ENCODE peak calls at places on chromosomes 2 and 18, in four cellular contexts. One of them, this sample, is unnamed.

GRCh38 chr2:47653909-47654789 is 128.8 kb upstream of the MSH6 start:
- DNase-seq in H9: peak
- DNase-seq in mesendoderm: peak
- DNase-seq in neuronal stem cell: peak
- DNase-seq in this sample: no peak

GRCh38 chr2:95026471-95027368 is 1.2 kb downstream of the MAL start:
- DNase-seq in H9: no peak
- DNase-seq in neuronal stem cell: no peak
- DNase-seq in mesendoderm: peak
- DNase-seq in this sample: no peak

GRCh38 chr2:6480514-6480913 is 385.2 kb downstream of the CMPK2 start:
- DNase-seq in neuronal stem cell: no peak
- DNase-seq in mesendoderm: no peak
- DNase-seq in H9: no peak
- DNase-seq in this sample: no peak

GRCh38 chr2:22683911-22684310 is 701.1 kb upstream of the KLHL29 start:
- DNase-seq in mesendoderm: no peak
- DNase-seq in neuronal stem cell: no peak
- DNase-seq in H9: no peak
- DNase-seq in this sample: no peak

GRCh38 chr2:56266761-56267411 is 83.1 kb downstream of the CCDC85A start:
- DNase-seq in mesendoderm: no peak
- DNase-seq in neuronal stem cell: no peak
- DNase-seq in H9: no peak
- DNase-seq in this sample: no peak

GRCh38 chr2:46032161-46032813 is 264.9 kb upstream of the EPAS1 start:
- DNase-seq in mesendoderm: no peak
- DNase-seq in H9: no peak
- DNase-seq in neuronal stem cell: no peak
- DNase-seq in this sample: no peak

GRCh38 chr2:204024503-204024902 is 87.9 kb downstream of the ICOS start:
- DNase-seq in neuronal stem cell: peak
- DNase-seq in mesendoderm: peak
- DNase-seq in H9: no peak
- DNase-seq in this sample: peak

GRCh38 chr2:44362207-44363015 is 664 bp downstream of the CAMKMT start:
- DNase-seq in mesendoderm: no peak
- DNase-seq in neuronal stem cell: no peak
- DNase-seq in H9: peak
- DNase-seq in this sample: peak

GRCh38 chr2:3349211-3349693 is 28.4 kb downstream of the EIPR1 start:
- DNase-seq in mesendoderm: no peak
- DNase-seq in neuronal stem cell: no peak
- DNase-seq in H9: no peak
- DNase-seq in this sample: no peak

GRCh38 chr18:22346342-22346967 is 71.3 kb downstream of the CTAGE1 start:
- DNase-seq in H9: no peak
- DNase-seq in mesendoderm: no peak
- DNase-seq in neuronal stem cell: no peak
- DNase-seq in this sample: peak

GRCh38 chr2:136211671-136212070 is 93.7 kb upstream of the CXCR4 start:
- DNase-seq in H9: no peak
- DNase-seq in neuronal stem cell: no peak
- DNase-seq in mesendoderm: no peak
- DNase-seq in this sample: no peak

GRCh38 chr2:16774980-16775963 is 109.6 kb upstream of the CYRIA start:
- DNase-seq in neuronal stem cell: peak
- DNase-seq in mesendoderm: peak
- DNase-seq in H9: peak
- DNase-seq in this sample: peak

GRCh38 chr2:96329416-96329815 is 4.3 kb downstream of the ITPRIPL1 start:
- DNase-seq in neuronal stem cell: no peak
- DNase-seq in H9: no peak
- DNase-seq in mesendoderm: no peak
- DNase-seq in this sample: no peak

GRCh38 chr2:29314816-29315571 is 199.8 kb downstream of the CLIP4 start:
- DNase-seq in mesendoderm: peak
- DNase-seq in H9: peak
- DNase-seq in neuronal stem cell: no peak
- DNase-seq in this sample: no peak

GRCh38 chr2:73451263-73451972 is 65.8 kb downstream of the ALMS1 start:
- DNase-seq in mesendoderm: no peak
- DNase-seq in neuronal stem cell: no peak
- DNase-seq in H9: no peak
- DNase-seq in this sample: no peak

GRCh38 chr2:1830936-1831616 is 86.8 kb upstream of the PXDN start:
- DNase-seq in mesendoderm: no peak
- DNase-seq in neuronal stem cell: no peak
- DNase-seq in H9: no peak
- DNase-seq in this sample: no peak

GRCh38 chr2:240955306-240956101 is 42.9 kb upstream of the SNED1 start:
- DNase-seq in neuronal stem cell: no peak
- DNase-seq in H9: peak
- DNase-seq in mesendoderm: no peak
- DNase-seq in this sample: no peak

GRCh38 chr2:18106841-18107240 is 228.4 kb downstream of the KCNS3 start:
- DNase-seq in mesendoderm: no peak
- DNase-seq in H9: no peak
- DNase-seq in neuronal stem cell: no peak
- DNase-seq in this sample: no peak

GRCh38 chr18:48098538-48098937 is 168.1 kb upstream of the SMAD2 start:
- DNase-seq in H9: no peak
- DNase-seq in mesendoderm: no peak
- DNase-seq in neuronal stem cell: no peak
- DNase-seq in this sample: no peak

GRCh38 chr2:196195302-196195701 is 23.9 kb upstream of the STK17B start:
- DNase-seq in mesendoderm: no peak
- DNase-seq in H9: no peak
- DNase-seq in neuronal stem cell: no peak
- DNase-seq in this sample: no peak

GRCh38 chr2:11764359-11764758 is 17.9 kb downstream of the LPIN1 start:
- DNase-seq in H9: no peak
- DNase-seq in mesendoderm: no peak
- DNase-seq in neuronal stem cell: no peak
- DNase-seq in this sample: no peak

GRCh38 chr2:241849616-241850543 is 8.8 kb downstream of the PDCD1 start:
- DNase-seq in neuronal stem cell: no peak
- DNase-seq in H9: peak
- DNase-seq in mesendoderm: no peak
- DNase-seq in this sample: no peak

GRCh38 chr2:239902749-239903201 is 122.4 kb downstream of the NDUFA10 start:
- DNase-seq in neuronal stem cell: no peak
- DNase-seq in H9: peak
- DNase-seq in mesendoderm: no peak
- DNase-seq in this sample: no peak

GRCh38 chr2:153595939-153596338 is 117.4 kb upstream of the RPRM start:
- DNase-seq in mesendoderm: peak
- DNase-seq in H9: peak
- DNase-seq in neuronal stem cell: peak
- DNase-seq in this sample: no peak

GRCh38 chr2:233356546-233357308 is 2.4 kb downstream of the DGKD start:
- DNase-seq in neuronal stem cell: no peak
- DNase-seq in H9: no peak
- DNase-seq in mesendoderm: peak
- DNase-seq in this sample: no peak

GRCh38 chr2:148521181-148521580 is 123.4 kb upstream of the EPC2 start:
- DNase-seq in H9: no peak
- DNase-seq in mesendoderm: no peak
- DNase-seq in neuronal stem cell: no peak
- DNase-seq in this sample: no peak

GRCh38 chr2:68839260-68839833 is 31.9 kb downstream of the BMP10 start:
- DNase-seq in H9: no peak
- DNase-seq in neuronal stem cell: no peak
- DNase-seq in mesendoderm: peak
- DNase-seq in this sample: no peak

GRCh38 chr2:232522014-232522854 is 2.0 kb downstream of the PRSS56 start:
- DNase-seq in mesendoderm: no peak
- DNase-seq in neuronal stem cell: no peak
- DNase-seq in H9: peak
- DNase-seq in this sample: peak

GRCh38 chr18:50928551-50928950 is 39.3 kb upstream of the ELAC1 start:
- DNase-seq in H9: no peak
- DNase-seq in mesendoderm: no peak
- DNase-seq in neuronal stem cell: no peak
- DNase-seq in this sample: no peak

GRCh38 chr18:8696749-8697211 is 8.6 kb upstream of the MTCL1 start:
- DNase-seq in mesendoderm: peak
- DNase-seq in neuronal stem cell: peak
- DNase-seq in H9: peak
- DNase-seq in this sample: peak

GRCh38 chr2:156115338-156115737 is 217.2 kb downstream of the NR4A2 start:
- DNase-seq in neuronal stem cell: no peak
- DNase-seq in H9: no peak
- DNase-seq in mesendoderm: no peak
- DNase-seq in this sample: no peak

GRCh38 chr2:20048488-20049443 is 2.7 kb downstream of the LAPTM4A start:
- DNase-seq in H9: no peak
- DNase-seq in neuronal stem cell: peak
- DNase-seq in mesendoderm: peak
- DNase-seq in this sample: no peak

DNA sequence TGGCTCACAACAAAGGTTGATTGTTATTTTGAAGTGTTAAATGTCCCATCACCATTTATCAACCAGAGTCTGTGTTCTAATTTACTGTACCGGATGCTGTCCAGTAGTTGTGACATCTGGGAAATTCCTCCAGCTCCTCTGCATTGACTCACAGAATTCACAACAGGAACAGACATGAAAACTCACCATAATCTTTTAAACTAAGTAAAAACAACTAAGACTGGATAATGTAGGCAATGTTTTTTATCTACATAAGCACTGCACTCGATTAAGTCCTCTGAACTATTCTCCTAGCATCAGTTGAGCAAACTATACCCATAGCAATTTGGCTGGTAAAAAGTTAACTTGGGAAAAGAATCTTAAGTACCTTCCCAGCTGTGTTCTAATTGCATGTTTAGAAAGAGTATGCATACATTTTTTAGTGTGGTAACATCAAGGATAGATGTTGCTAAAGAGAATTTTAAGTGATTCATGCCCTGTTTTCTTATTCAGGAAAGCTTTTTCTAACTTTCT is 42.9 kb upstream of the MYO1B start:
- DNase-seq in H9: no peak
- DNase-seq in mesendoderm: no peak
- DNase-seq in neuronal stem cell: no peak
- DNase-seq in this sample: peak
- H2AK5ac ChIP-seq in H9: no peak
- H2AK5ac ChIP-seq in mesendoderm: no peak
- H2AK5ac ChIP-seq in neuronal stem cell: no peak
- H2AK5ac ChIP-seq in this sample: no peak

GRCh38 chr2:36461039-36461681 is 105.6 kb downstream of the CRIM1 start:
- DNase-seq in neuronal stem cell: peak
- DNase-seq in H9: no peak
- DNase-seq in mesendoderm: peak
- DNase-seq in this sample: peak
- H2AK5ac ChIP-seq in neuronal stem cell: no peak
- H2AK5ac ChIP-seq in H9: peak
- H2AK5ac ChIP-seq in mesendoderm: no peak
- H2AK5ac ChIP-seq in this sample: peak

DNA sequence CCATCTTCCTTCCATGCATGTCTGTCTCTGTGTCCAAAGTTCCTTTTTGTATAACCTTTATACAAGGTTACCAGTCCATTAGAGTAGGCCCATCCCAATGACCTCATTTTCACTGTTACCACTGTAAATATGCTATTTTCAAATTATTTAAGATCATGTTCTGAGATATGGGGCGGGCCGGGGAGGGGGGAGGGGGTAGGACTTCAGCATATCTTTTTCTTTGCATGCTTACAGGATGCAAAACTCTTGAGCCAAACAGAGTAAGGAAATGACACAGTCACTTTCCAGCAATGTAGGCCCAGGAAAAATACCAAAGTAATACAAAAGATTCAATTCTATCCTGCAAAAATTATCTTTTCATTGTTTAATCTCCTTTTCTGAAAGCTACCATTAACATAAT is 124.1 kb upstream of the HNRNPA3 start:
- DNase-seq in neuronal stem cell: no peak
- DNase-seq in mesendoderm: no peak
- DNase-seq in H9: no peak
- DNase-seq in this sample: no peak
- H2AK5ac ChIP-seq in neuronal stem cell: no peak
- H2AK5ac ChIP-seq in mesendoderm: no peak
- H2AK5ac ChIP-seq in H9: no peak
- H2AK5ac ChIP-seq in this sample: no peak

GRCh38 chr2:101348851-101349250 is 38.5 kb downstream of the CREG2 start:
- DNase-seq in mesendoderm: no peak
- DNase-seq in H9: no peak
- DNase-seq in neuronal stem cell: no peak
- DNase-seq in this sample: no peak

GRCh38 chr2:101354910-101355309 is 32.4 kb downstream of the CREG2 start:
- DNase-seq in neuronal stem cell: no peak
- DNase-seq in H9: no peak
- DNase-seq in mesendoderm: no peak
- DNase-seq in this sample: no peak

GRCh38 chr2:101354420-101354819 is 32.9 kb downstream of the CREG2 start:
- DNase-seq in H9: no peak
- DNase-seq in mesendoderm: no peak
- DNase-seq in neuronal stem cell: no peak
- DNase-seq in this sample: no peak

GRCh38 chr2:101349893-101350662 is 37.2 kb downstream of the CREG2 start:
- DNase-seq in mesendoderm: no peak
- DNase-seq in H9: no peak
- DNase-seq in neuronal stem cell: no peak
- DNase-seq in this sample: peak

GRCh38 chr2:101351207-101351606 is 36.1 kb downstream of the CREG2 start:
- DNase-seq in neuronal stem cell: no peak
- DNase-seq in H9: no peak
- DNase-seq in mesendoderm: no peak
- DNase-seq in this sample: no peak
- H2AK5ac ChIP-seq in neuronal stem cell: no peak
- H2AK5ac ChIP-seq in H9: no peak
- H2AK5ac ChIP-seq in mesendoderm: no peak
- H2AK5ac ChIP-seq in this sample: no peak

GRCh38 chr2:235493402-235493774 is 455 bp upstream of the AGAP1 start:
- DNase-seq in neuronal stem cell: no peak
- DNase-seq in mesendoderm: no peak
- DNase-seq in H9: no peak
- DNase-seq in this sample: no peak

GRCh38 chr2:235495373-235496238 is 1.8 kb downstream of the AGAP1 start:
- DNase-seq in neuronal stem cell: no peak
- DNase-seq in H9: no peak
- DNase-seq in mesendoderm: no peak
- DNase-seq in this sample: no peak

GRCh38 chr2:235496239-235496621 is 2.4 kb downstream of the AGAP1 start:
- DNase-seq in H9: no peak
- DNase-seq in neuronal stem cell: no peak
- DNase-seq in mesendoderm: peak
- DNase-seq in this sample: peak

GRCh38 chr2:235493775-235494715 is at the start of gene AGAP1:
- DNase-seq in neuronal stem cell: peak
- DNase-seq in mesendoderm: peak
- DNase-seq in H9: peak
- DNase-seq in this sample: peak

GRCh38 chr2:235494716-235495372 is 1.0 kb downstream of the AGAP1 start:
- DNase-seq in mesendoderm: peak
- DNase-seq in H9: no peak
- DNase-seq in neuronal stem cell: peak
- DNase-seq in this sample: peak
- H2AK5ac ChIP-seq in mesendoderm: no peak
- H2AK5ac ChIP-seq in H9: no peak
- H2AK5ac ChIP-seq in neuronal stem cell: peak
- H2AK5ac ChIP-seq in this sample: no peak

This sample was measured in mesenchymal stem cell.